ENCODE peak calls at places on chromosomes 7 and 10, in nine cellular contexts. U, L, Y, D, J, A, N, M and R are unnamed samples.

GRCh38 chr7:149431486-149432120 is 29.3 kb downstream of the ZNF777 start:
- DNase-seq in L (no peak), A (peak; percentile 59), M (no peak), D (no peak), U (no peak), J (no peak), N (no peak), Y (no peak), R (no peak)

GRCh38 chr7:37208528-37208927 is 240.1 kb downstream of the ELMO1 start:
- DNase-seq in D (peak; percentile 56), U (peak; percentile 82), A (peak; percentile 65), J (peak; percentile 70), Y (peak; percentile 60), N (peak; percentile 84), L (peak; percentile 50), M (peak; percentile 73), R (no peak)

GRCh38 chr10:18233775-18234174 is 93.6 kb downstream of the CACNB2 start:
- DNase-seq in D (peak; percentile 11), A (peak; percentile 87), L (no peak), N (peak; percentile 19), Y (no peak), M (peak; percentile 65), U (no peak), J (peak; percentile 36), R (no peak)

GRCh38 chr7:17523813-17524741 is 225.6 kb downstream of the AHR start:
- DNase-seq in M (no peak), N (peak; percentile 30), A (no peak), L (peak; percentile 91), D (peak; percentile 76), Y (peak; percentile 46), U (peak; percentile 19), J (no peak), R (peak; percentile 74)

GRCh38 chr10:122165914-122166313 is 105.2 kb upstream of the BTBD16 start:
- DNase-seq in Y (no peak), A (no peak), J (no peak), D (no peak), U (no peak), M (no peak), N (no peak), L (no peak), R (no peak)

GRCh38 chr10:70578371-70578947 is 24.1 kb downstream of the PRF1 start:
- DNase-seq in A (no peak), J (no peak), L (peak; percentile 99), M (no peak), Y (no peak), D (no peak), N (no peak), U (no peak), R (no peak)

GRCh38 chr10:86964061-86964846 is 4.0 kb upstream of the ADIRF start:
- DNase-seq in M (no peak), L (no peak), Y (no peak), U (peak; percentile 12), J (no peak), D (no peak), N (peak; percentile 5), A (no peak), R (no peak)

GRCh38 chr10:76396126-76396525 is 964.7 kb downstream of the LRMDA start:
- DNase-seq in D (no peak), L (peak; percentile 67), N (no peak), A (no peak), U (no peak), M (no peak), J (no peak), Y (no peak), R (no peak)

GRCh38 chr7:84914598-84914997 is 272.3 kb downstream of the SEMA3D start:
- DNase-seq in A (no peak), N (no peak), L (no peak), Y (no peak), J (no peak), U (no peak), D (peak; percentile 29), M (no peak), R (no peak)

GRCh38 chr10:79447911-79448731 is 2.7 kb upstream of the ZCCHC24 start:
- DNase-seq in U (no peak), L (no peak), D (no peak), J (no peak), Y (no peak), M (peak; percentile 10), N (no peak), A (no peak), R (no peak)

GRCh38 chr7:87231243-87231642 is 11.7 kb upstream of the TMEM243 start:
- DNase-seq in Y (no peak), D (no peak), A (peak; percentile 81), J (no peak), U (no peak), N (no peak), M (peak; percentile 20), L (no peak), R (no peak)

GRCh38 chr7:87226495-87226894 is 7.0 kb upstream of the TMEM243 start:
- DNase-seq in M (no peak), L (no peak), J (no peak), N (no peak), U (no peak), D (no peak), A (no peak), Y (no peak), R (no peak)

GRCh38 chr7:87234949-87235348 is 15.4 kb upstream of the TMEM243 start:
- DNase-seq in L (peak; percentile 32), A (no peak), D (no peak), N (no peak), Y (no peak), M (no peak), U (no peak), J (no peak), R (no peak)

DNA sequence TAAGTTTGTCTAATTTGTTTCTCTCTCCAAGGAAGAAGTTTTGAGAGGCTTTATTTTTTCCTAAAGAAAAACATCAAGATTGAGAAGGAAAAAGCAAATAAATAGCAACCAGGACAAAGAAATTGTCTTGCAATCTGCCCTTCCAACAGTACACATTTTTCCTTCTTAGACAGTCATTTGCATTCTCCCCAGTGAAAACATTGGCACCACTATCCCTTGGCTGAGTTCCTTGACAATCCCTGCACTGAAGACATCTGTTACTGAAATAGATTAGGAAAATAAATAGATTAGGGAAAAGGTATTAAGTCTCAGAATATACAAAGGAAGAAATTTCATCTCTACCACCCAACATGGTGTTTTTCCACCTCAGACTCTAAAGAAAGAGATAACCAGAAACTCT is 12.2 kb upstream of the TMEM243 start:
- DNase-seq in M (no peak), N (no peak), J (no peak), Y (no peak), U (no peak), D (no peak), A (no peak), L (no peak), R (no peak)
- H3K4me1 ChIP-seq in M (peaks cover 2% of the 10 kb centered on the region), N (no peaks in the 10 kb centered on the region), J (peaks cover 3% of the 10 kb centered on the region), Y (no peaks in the 10 kb centered on the region), U (no peaks in the 10 kb centered on the region), D (no peaks in the 10 kb centered on the region), A (peaks cover 5% of the 10 kb centered on the region), L (no peaks in the 10 kb centered on the region), R (no peaks in the 10 kb centered on the region)

DNA sequence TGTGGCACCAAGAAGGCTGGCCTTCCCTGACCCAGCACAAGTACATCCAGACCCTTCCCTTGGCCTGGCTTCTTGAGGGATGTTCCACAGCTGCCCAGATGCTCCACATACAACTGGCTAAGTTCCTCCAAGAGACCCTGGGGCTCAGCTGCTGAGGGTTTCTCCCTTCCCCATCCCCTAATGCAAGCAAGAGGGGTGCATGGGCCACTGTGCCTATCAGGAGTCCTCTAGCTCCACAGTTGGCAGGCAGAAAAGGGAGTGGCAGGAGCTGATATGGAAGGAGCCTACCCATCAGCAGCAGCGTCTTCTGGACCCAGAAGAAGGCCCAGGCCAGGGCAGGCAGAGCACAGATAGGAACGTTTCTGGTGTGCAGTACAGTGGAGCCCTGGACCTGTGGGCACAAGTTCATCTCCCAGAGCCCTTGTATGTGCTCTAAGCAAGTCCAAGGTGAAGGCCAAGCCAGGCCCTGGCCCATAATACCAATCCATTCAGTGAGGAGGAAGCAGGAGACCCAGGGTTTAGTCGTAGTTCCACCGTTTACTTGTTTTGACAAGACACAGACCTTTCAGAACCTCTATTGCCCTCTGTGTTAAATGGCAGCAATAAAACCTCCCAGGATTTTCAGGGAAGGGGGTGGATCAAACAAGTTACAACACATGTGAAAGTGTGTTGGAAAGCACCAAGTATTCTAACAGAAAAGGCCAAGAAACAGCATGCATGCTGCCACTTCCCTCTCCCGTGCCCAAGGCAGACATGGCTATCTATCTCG is 26.1 kb downstream of the VSIR start:
- DNase-seq in D (no peak), M (no peak), U (no peak), Y (peak; percentile 54), N (no peak), A (peak; percentile 37), L (no peak), J (no peak), R (no peak)
- H3K27ac ChIP-seq in D (no peak overlapping the region), M (peak overlapping the region; percentile 76), U (peak overlapping the region; percentile 82), Y (peak overlapping the region; percentile 68), N (peak overlapping the region; percentile 67), A (peak overlapping the region; percentile 68), L (no peak overlapping the region), J (peak overlapping the region; percentile 89), R (peak overlapping the region; percentile 80)

DNA sequence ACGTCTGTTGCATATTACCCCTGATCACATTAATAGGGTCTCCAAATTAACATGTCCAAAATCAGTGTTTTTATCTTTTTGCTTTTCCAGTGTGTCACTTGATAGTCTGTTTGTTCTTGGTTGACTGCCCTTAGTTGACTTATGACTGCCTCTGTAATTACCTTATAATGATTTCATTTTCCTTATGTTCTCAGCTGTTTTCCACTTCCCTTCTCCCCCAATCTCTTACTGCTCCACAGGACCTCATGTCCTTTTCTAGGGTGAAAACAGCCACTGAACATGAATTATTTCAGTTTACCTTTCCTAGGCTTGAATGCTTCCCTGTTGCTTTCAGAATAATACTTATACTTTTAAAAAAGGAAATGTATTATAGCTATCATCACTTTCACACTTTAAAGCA is 54.7 kb downstream of the MAPK8 start:
- DNase-seq in U (no peak), N (no peak), D (no peak), L (no peak), M (no peak), J (no peak), Y (no peak), A (no peak), R (no peak)
- H3K4me3 ChIP-seq in U (no peak overlapping the region), N (no peak overlapping the region), D (no peak overlapping the region), L (no peak overlapping the region), M (no peak overlapping the region), J (no peak overlapping the region), Y (no peak overlapping the region), A (no peak overlapping the region), R (no peak overlapping the region)

GRCh38 chr10:620971-621370 is 68.5 kb downstream of the DIP2C start:
- DNase-seq in Y (no peak), L (no peak), U (no peak), D (no peak), J (no peak), A (no peak), M (no peak), N (no peak), R (peak; percentile 37)

GRCh38 chr10:620417-620816 is 69.1 kb downstream of the DIP2C start:
- DNase-seq in D (no peak), L (no peak), Y (no peak), N (no peak), M (no peak), A (no peak), J (no peak), U (no peak), R (no peak)

GRCh38 chr10:623039-623438 is 66.4 kb downstream of the DIP2C start:
- DNase-seq in D (no peak), U (no peak), J (no peak), N (no peak), Y (no peak), A (no peak), L (no peak), M (no peak), R (peak; percentile 42)

GRCh38 chr10:621981-622740 is 67.3 kb downstream of the DIP2C start:
- DNase-seq in A (no peak), D (no peak), N (no peak), M (no peak), L (no peak), U (no peak), J (no peak), Y (no peak), R (no peak)

GRCh38 chr10:621500-621899 is 68.0 kb downstream of the DIP2C start:
- DNase-seq in U (no peak), M (no peak), Y (no peak), N (no peak), L (no peak), A (no peak), D (no peak), J (no peak), R (no peak)
- H3K4me1 ChIP-seq in U (no peaks in the 10 kb centered on the region), M (peaks cover 71% of the 10 kb centered on the region), Y (no peaks in the 10 kb centered on the region), N (peaks cover 25% of the 10 kb centered on the region), L (peaks cover 18% of the 10 kb centered on the region), A (peaks cover 27% of the 10 kb centered on the region), D (peaks cover 12% of the 10 kb centered on the region), J (peaks cover 30% of the 10 kb centered on the region), R (peaks cover 11% of the 10 kb centered on the region)